ENCODE peak calls at places on chromosomes 16 and 17, in six cellular contexts. F, R, A, N, U and O are unnamed samples.

GRCh38 chr17:1174490-1174889 is 5.3 kb downstream of the ABR start:
- DNase-seq in F (no peak), R (no peak), A (no peak), N (no peak), U (no peak), O (no peak)

GRCh38 chr17:61981323-61981722 is 53.5 kb upstream of the INTS2 start:
- DNase-seq in F (no peak), R (no peak), A (no peak), N (no peak), U (no peak), O (no peak)

GRCh38 chr16:86740817-86741799 is 162.8 kb downstream of the FOXL1 start:
- DNase-seq in F (peak), R (peak), A (no peak), N (peak), U (no peak), O (peak)

GRCh38 chr17:45705123-45706009 is 78.8 kb upstream of the CRHR1 start:
- DNase-seq in F (peak), R (no peak), A (no peak), N (peak), U (peak), O (peak)

GRCh38 chr16:67349172-67349571 is 22.6 kb downstream of the LRRC36 start:
- DNase-seq in F (peak), R (peak), A (no peak), N (peak), U (peak), O (peak)

GRCh38 chr16:84088695-84089395 is 27.9 kb downstream of the MBTPS1 start:
- DNase-seq in F (peak), R (no peak), A (peak), N (peak), U (no peak), O (peak)

GRCh38 chr17:62781826-62782225 is 26.3 kb downstream of the MARCHF10 start:
- DNase-seq in F (peak), R (no peak), A (no peak), N (peak), U (no peak), O (no peak)

GRCh38 chr17:32319548-32319905 is 22.4 kb downstream of the C17orf75 start:
- DNase-seq in F (peak), R (peak), A (peak), N (peak), U (peak), O (peak)

GRCh38 chr16:79287424-79287917 is 313.1 kb downstream of the MAF start:
- DNase-seq in F (no peak), R (no peak), A (no peak), N (no peak), U (no peak), O (no peak)

GRCh38 chr17:29929006-29929543 is 953 bp downstream of the SSH2 start:
- DNase-seq in F (peak), R (peak), A (no peak), N (peak), U (peak), O (peak)

GRCh38 chr17:81831957-81832607 is 1.0 kb downstream of the MCRIP1 start:
- DNase-seq in F (no peak), R (no peak), A (no peak), N (no peak), U (peak), O (peak)

GRCh38 chr17:63433746-63434591 is 12.1 kb downstream of the CYB561 start:
- DNase-seq in F (peak), R (no peak), A (no peak), N (no peak), U (peak), O (peak)

GRCh38 chr16:86930663-86931062 is 352.3 kb downstream of the FOXL1 start:
- DNase-seq in F (no peak), R (no peak), A (no peak), N (no peak), U (no peak), O (no peak)

GRCh38 chr17:30170415-30170987 is 53.9 kb downstream of the NSRP1 start:
- DNase-seq in F (no peak), R (no peak), A (no peak), N (no peak), U (no peak), O (no peak)

GRCh38 chr17:61064087-61064951 is 335.3 kb upstream of the TBX2 start:
- DNase-seq in F (no peak), R (no peak), A (no peak), N (no peak), U (no peak), O (no peak)

GRCh38 chr17:4554441-4554996 is 665 bp downstream of the MYBBP1A start:
- DNase-seq in F (no peak), R (no peak), A (no peak), N (no peak), U (no peak), O (no peak)

GRCh38 chr17:40480501-40481003 is 20.9 kb downstream of the TNS4 start:
- DNase-seq in F (peak), R (no peak), A (peak), N (peak), U (no peak), O (peak)

GRCh38 chr16:726438-727290 is at the start of the genes CCDC78 and HAGHL:
- DNase-seq in F (no peak), R (peak), A (no peak), N (no peak), U (peak), O (peak)

GRCh38 chr16:74667215-74667765 is 613 bp upstream of the RFWD3 start:
- DNase-seq in F (peak), R (peak), A (no peak), N (peak), U (peak), O (peak)

GRCh38 chr16:81437860-81438259 is 6.7 kb upstream of the CMIP start:
- DNase-seq in F (no peak), R (no peak), A (no peak), N (no peak), U (no peak), O (peak)

GRCh38 chr16:57739756-57740422 is 4.3 kb downstream of the KATNB1 start:
- DNase-seq in F (no peak), R (no peak), A (no peak), N (no peak), U (no peak), O (no peak)

GRCh38 chr16:85202051-85202601 is 89.9 kb upstream of the CIBAR2 start:
- DNase-seq in F (no peak), R (no peak), A (no peak), N (no peak), U (no peak), O (no peak)

GRCh38 chr16:11394593-11394960 is 49.3 kb downstream of the RMI2 start:
- DNase-seq in F (no peak), R (no peak), A (no peak), N (no peak), U (no peak), O (no peak)

GRCh38 chr17:7191571-7192270 is 12.6 kb upstream of the ASGR1 start:
- DNase-seq in F (peak), R (no peak), A (no peak), N (peak), U (peak), O (peak)

GRCh38 chr17:75396781-75397180 is 8.7 kb downstream of the GRB2 start:
- DNase-seq in F (no peak), R (no peak), A (no peak), N (no peak), U (peak), O (no peak)

GRCh38 chr17:50533720-50534148 is 1.2 kb downstream of the EPN3 start:
- DNase-seq in F (no peak), R (peak), A (no peak), N (no peak), U (no peak), O (no peak)

GRCh38 chr16:89137666-89138512 is 33.7 kb upstream of the CDH15 start:
- DNase-seq in F (no peak), R (no peak), A (no peak), N (no peak), U (no peak), O (no peak)

GRCh38 chr17:4509923-4510614 is 11.4 kb downstream of the SPNS2 start:
- DNase-seq in F (no peak), R (no peak), A (no peak), N (no peak), U (no peak), O (no peak)

GRCh38 chr17:61450641-61451537 is 1.3 kb upstream of the TBX4 start:
- DNase-seq in F (no peak), R (no peak), A (no peak), N (no peak), U (no peak), O (no peak)

GRCh38 chr16:70746708-70747424 is 54.1 kb downstream of the VAC14 start:
- DNase-seq in F (peak), R (peak), A (no peak), N (peak), U (peak), O (peak)

GRCh38 chr17:40121191-40121885 is 433 bp upstream of the MSL1 start:
- DNase-seq in F (peak), R (peak), A (no peak), N (no peak), U (peak), O (no peak)

GRCh38 chr16:83994703-83995102 is 26.7 kb downstream of the NECAB2 start:
- DNase-seq in F (no peak), R (no peak), A (no peak), N (no peak), U (no peak), O (no peak)

DNA sequence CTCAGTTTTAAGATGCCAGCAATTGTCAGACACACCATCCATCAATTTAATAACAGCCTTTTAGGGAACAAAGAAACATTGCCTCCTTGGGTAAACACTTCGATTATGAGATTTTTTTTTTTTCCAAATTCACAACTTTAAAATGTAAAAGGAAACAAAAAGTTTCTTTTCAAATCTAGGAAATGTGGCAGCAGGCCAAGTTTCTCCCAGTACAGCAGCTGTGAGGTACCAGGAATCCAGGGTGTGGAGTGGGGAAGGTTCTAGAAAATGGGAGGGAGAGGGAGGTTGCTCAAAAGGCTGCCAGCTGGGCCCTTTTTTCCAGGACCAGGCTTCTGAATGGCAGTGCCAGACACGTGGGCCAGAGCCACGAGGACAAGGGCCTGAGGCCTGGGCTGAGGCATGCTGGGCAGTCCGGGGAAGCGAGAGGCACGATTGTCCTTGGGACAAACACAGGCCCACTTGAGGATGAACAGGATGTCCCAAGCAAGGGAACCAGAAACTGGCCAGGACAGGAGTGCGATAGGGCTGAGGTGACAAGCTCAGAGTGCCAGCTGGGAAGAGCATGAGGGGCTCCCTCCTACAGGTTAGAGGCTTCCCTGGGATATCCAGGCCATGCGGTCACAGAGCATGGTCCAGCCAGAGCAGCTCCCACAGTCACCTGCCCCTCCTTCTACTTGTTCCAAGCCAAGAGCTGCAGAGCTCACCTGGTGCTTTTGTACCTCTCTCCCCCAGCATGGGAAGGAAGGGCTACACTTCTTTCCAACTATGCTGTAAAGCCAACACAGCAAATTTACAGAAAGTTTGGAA is 215.1 kb downstream of the KATNIP start:
- DNase-seq in F (no peak), R (no peak), A (no peak), N (no peak), U (no peak), O (no peak)
- TF ChIP-seq MYC in F (no peak), R (no peak), A (no peak), N (no peak), U (no peak), O (no peak)

DNA sequence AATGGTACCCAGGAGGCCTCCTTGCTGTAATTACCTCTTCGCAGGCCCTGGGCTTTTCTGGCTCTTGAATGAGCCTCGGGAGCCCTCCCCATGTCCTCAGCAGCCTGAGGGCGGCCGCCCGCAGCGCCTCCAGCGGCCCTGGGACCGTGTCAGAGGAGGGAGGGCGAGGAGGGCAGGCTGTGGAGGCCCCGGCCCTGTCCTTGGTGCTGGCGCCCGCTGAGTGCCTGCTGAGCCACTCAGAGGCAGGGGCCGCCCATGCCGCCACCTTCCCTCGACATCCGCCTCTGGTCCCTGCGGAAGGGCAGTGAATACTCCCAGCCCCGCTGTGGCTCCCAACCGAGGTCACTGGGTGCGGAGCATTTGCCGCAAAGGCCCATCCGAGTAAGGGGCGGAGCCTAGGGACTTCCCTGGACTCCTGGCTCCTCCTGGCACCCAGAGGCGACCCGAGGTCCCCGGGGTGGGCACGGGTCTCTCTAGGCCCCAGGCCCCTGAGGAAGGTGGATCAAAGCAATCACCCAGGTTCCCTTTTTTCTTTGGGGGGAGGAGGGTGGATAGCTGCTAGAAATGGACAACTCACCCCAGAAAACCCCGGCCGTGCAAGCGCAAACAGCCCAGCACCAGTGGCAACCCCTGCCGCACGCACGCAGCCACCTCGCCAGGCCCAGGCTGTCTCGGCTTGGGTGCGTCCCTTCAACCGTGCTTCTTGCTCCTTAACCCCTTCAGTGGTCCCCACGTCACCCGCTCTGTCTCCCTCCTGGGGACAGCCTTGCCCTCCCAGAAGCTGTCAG is 2.7 kb downstream of the RBFOX3 start:
- DNase-seq in F (peak), R (peak), A (no peak), N (no peak), U (peak), O (peak)
- TF ChIP-seq CTCF in F (no peak), R (peak), A (no peak), N (peak), U (peak), O (peak)

DNA sequence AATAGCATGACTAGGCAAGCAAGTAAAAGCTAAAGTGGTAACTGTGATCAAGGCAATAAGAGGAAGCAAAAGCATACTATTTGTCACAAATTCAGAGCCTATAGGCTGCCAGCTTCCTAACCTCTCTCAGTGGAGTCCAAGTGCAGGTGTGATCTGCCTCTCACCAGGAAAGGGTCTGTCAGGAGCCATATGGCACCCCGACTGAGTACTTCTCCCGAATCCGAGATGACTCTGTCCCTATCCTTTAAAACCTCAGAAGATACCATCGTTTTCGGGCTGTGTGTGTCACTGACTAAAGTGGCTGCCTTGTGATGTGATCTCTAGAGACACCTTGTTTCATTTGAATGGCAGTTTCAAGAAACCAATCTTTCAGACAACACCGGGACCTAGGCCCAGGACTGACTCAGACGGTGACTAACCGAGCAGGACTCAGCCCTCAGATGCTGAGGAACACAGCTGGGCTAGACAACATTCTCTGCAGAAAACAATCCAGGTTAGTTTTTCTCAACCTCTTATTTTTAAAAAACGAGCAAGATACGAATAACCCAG is 63.6 kb downstream of the SMG6 start:
- DNase-seq in F (peak), R (peak), A (peak), N (no peak), U (peak), O (no peak)
- TF ChIP-seq MYC in F (no peak), R (no peak), A (no peak), N (no peak), U (no peak), O (no peak)

DNA sequence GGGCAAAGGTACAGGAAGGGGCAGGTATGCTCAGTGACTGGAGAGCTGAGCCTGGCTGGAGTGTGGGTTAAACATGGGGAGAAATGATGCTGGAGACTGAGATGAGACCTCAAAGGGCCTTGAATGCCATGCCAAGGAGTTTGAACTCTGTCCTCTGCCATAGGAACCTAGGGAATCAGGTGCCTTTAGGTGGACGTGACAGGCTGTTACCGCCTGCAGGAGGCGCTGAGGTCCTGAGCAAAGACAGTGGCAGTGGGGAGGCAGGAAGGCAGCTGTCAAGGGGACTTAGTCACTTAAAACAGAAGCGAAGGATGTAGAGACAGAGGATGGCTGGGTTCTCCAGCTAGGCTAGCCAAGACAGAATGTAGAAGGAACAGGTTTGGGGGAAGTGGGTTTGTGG is 9.1 kb downstream of the PSMB3 start:
- DNase-seq in F (peak), R (peak), A (no peak), N (peak), U (peak), O (peak)
- TF ChIP-seq CTCF in F (peak), R (peak), A (peak), N (peak), U (peak), O (peak)

GRCh38 chr17:43312011-43312410 is 78.2 kb upstream of the RNU2-1 start:
- DNase-seq in F (no peak), R (no peak), A (no peak), N (no peak), U (no peak), O (no peak)
- TF ChIP-seq MYC in F (no peak), R (no peak), A (no peak), N (no peak), U (no peak), O (no peak)